ENCODE peak calls at places on chromosomes 3 and 15, in five cellular contexts. One of them, this sample, is unnamed.

GRCh38 chr3:132556467-132557159 is 40.5 kb upstream of the ACKR4 start:
- DNase-seq in HepG2: no peak
- DNase-seq in GM12878: no peak
- DNase-seq in K562: no peak
- DNase-seq in H1: no peak
- DNase-seq in this sample: no peak

GRCh38 chr3:158770254-158771017 is 31.4 kb upstream of the MFSD1 start:
- DNase-seq in HepG2: no peak
- DNase-seq in GM12878: no peak
- DNase-seq in K562: peak
- DNase-seq in H1: no peak
- DNase-seq in this sample: no peak

GRCh38 chr3:172094621-172095557 is 55.5 kb downstream of the FNDC3B start:
- DNase-seq in HepG2: no peak
- DNase-seq in GM12878: peak
- DNase-seq in K562: no peak
- DNase-seq in H1: no peak
- DNase-seq in this sample: no peak

GRCh38 chr3:12159227-12159601 is 502 bp upstream of the TIMP4 start:
- DNase-seq in HepG2: no peak
- DNase-seq in GM12878: no peak
- DNase-seq in K562: no peak
- DNase-seq in H1: peak
- DNase-seq in this sample: no peak

GRCh38 chr3:193732391-193732790 is 139.4 kb downstream of the OPA1 start:
- DNase-seq in HepG2: peak
- DNase-seq in GM12878: no peak
- DNase-seq in K562: no peak
- DNase-seq in H1: no peak
- DNase-seq in this sample: peak

GRCh38 chr3:100709840-100710235 is 544 bp downstream of the TFG start:
- DNase-seq in HepG2: no peak
- DNase-seq in GM12878: no peak
- DNase-seq in K562: peak
- DNase-seq in H1: peak
- DNase-seq in this sample: peak

GRCh38 chr3:59391131-59391530 is 341.3 kb upstream of the CFAP20DC start:
- DNase-seq in HepG2: no peak
- DNase-seq in GM12878: no peak
- DNase-seq in K562: no peak
- DNase-seq in H1: no peak
- DNase-seq in this sample: no peak

GRCh38 chr3:134366928-134367352 is 7.3 kb downstream of the AMOTL2 start:
- DNase-seq in HepG2: peak
- DNase-seq in GM12878: no peak
- DNase-seq in K562: no peak
- DNase-seq in H1: no peak
- DNase-seq in this sample: no peak

GRCh38 chr3:71245052-71245488 is 338.5 kb downstream of the FOXP1 start:
- DNase-seq in HepG2: peak
- DNase-seq in GM12878: no peak
- DNase-seq in K562: no peak
- DNase-seq in H1: no peak
- DNase-seq in this sample: no peak

GRCh38 chr15:65868546-65869126 is 655 bp upstream of the RAB11A start:
- DNase-seq in HepG2: no peak
- DNase-seq in GM12878: no peak
- DNase-seq in K562: peak
- DNase-seq in H1: no peak
- DNase-seq in this sample: no peak

GRCh38 chr3:114643342-114643741 is 349.5 kb downstream of the TIGIT start:
- DNase-seq in HepG2: no peak
- DNase-seq in GM12878: no peak
- DNase-seq in K562: no peak
- DNase-seq in H1: no peak
- DNase-seq in this sample: no peak

GRCh38 chr15:80531388-80532184 is 127.4 kb downstream of the ARNT2 start:
- DNase-seq in HepG2: no peak
- DNase-seq in GM12878: no peak
- DNase-seq in K562: no peak
- DNase-seq in H1: no peak
- DNase-seq in this sample: no peak

GRCh38 chr15:85479071-85479647 is 98.8 kb downstream of the AKAP13 start:
- DNase-seq in HepG2: no peak
- DNase-seq in GM12878: no peak
- DNase-seq in K562: no peak
- DNase-seq in H1: peak
- DNase-seq in this sample: no peak

GRCh38 chr3:151015762-151016161 is 43.2 kb upstream of the CLRN1 start:
- DNase-seq in HepG2: no peak
- DNase-seq in GM12878: no peak
- DNase-seq in K562: no peak
- DNase-seq in H1: no peak
- DNase-seq in this sample: no peak

DNA sequence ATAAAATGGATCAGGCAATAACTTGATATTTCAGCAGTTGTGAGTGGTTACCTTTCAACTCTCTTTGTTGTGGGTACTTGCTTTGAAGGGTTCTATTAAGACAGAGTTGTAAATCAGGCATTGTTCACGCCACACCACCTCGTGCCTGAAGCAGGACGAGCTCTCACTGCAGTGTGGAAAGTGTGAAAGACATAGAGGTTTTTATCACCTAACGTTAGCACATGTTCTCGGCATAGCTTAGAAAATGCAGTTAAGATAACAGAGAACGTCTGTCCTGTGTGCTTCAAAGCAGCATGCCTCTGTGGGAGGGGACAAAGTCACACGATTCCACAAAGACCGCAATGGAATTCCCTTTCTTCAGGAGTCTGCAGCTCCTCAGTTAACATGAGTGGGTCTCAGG is 7.8 kb downstream of the ADAMTS17 start:
- DNase-seq in HepG2: no peak
- DNase-seq in GM12878: no peak
- DNase-seq in K562: no peak
- DNase-seq in H1: no peak
- DNase-seq in this sample: no peak
- TF ChIP-seq KDM1A in HepG2: no peak
- TF ChIP-seq KDM1A in GM12878: no peak
- TF ChIP-seq KDM1A in K562: no peak
- TF ChIP-seq KDM1A in H1: no peak
- TF ChIP-seq KDM1A in this sample: no peak

GRCh38 chr15:91132079-91132478 is 32.0 kb downstream of the SV2B start:
- DNase-seq in HepG2: peak
- DNase-seq in GM12878: no peak
- DNase-seq in K562: no peak
- DNase-seq in H1: no peak
- DNase-seq in this sample: no peak

GRCh38 chr15:91129436-91129835 is 29.4 kb downstream of the SV2B start:
- DNase-seq in HepG2: no peak
- DNase-seq in GM12878: no peak
- DNase-seq in K562: no peak
- DNase-seq in H1: no peak
- DNase-seq in this sample: no peak

GRCh38 chr15:91135201-91136130 is 35.4 kb downstream of the SV2B start:
- DNase-seq in HepG2: no peak
- DNase-seq in GM12878: peak
- DNase-seq in K562: no peak
- DNase-seq in H1: no peak
- DNase-seq in this sample: no peak

GRCh38 chr15:91136386-91136923 is 36.4 kb downstream of the SV2B start:
- DNase-seq in HepG2: no peak
- DNase-seq in GM12878: no peak
- DNase-seq in K562: no peak
- DNase-seq in H1: no peak
- DNase-seq in this sample: no peak

DNA sequence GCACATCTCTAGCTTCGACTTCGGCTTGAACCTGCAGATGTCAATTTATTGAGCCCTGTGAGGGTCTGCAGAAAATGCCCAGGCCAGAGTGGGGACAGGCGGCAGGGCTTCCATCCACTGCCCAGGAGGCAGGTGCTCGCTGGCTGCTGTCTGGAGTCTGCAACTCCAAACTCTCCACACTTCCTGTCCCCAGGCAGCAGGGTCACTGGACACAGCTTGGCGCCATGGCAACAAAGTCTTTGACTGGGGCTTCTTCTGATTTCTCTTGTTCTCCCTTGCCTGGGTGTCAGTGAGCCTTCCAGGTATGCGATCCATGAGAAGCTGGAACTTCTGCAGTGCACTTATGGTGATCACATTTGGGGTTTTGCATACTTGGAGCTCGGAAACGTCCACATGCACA is 33.5 kb downstream of the SV2B start:
- DNase-seq in HepG2: no peak
- DNase-seq in GM12878: no peak
- DNase-seq in K562: no peak
- DNase-seq in H1: no peak
- DNase-seq in this sample: no peak
- TF ChIP-seq KDM1A in HepG2: no peak
- TF ChIP-seq KDM1A in GM12878: no peak
- TF ChIP-seq KDM1A in K562: no peak
- TF ChIP-seq KDM1A in H1: no peak
- TF ChIP-seq KDM1A in this sample: no peak

GRCh38 chr3:178297204-178297603 is 239.0 kb upstream of the KCNMB2 start:
- DNase-seq in HepG2: no peak
- DNase-seq in GM12878: no peak
- DNase-seq in K562: no peak
- DNase-seq in H1: no peak
- DNase-seq in this sample: no peak

GRCh38 chr3:178297732-178298131 is 238.5 kb upstream of the KCNMB2 start:
- DNase-seq in HepG2: no peak
- DNase-seq in GM12878: no peak
- DNase-seq in K562: no peak
- DNase-seq in H1: no peak
- DNase-seq in this sample: no peak

GRCh38 chr3:178291971-178292370 is 244.3 kb upstream of the KCNMB2 start:
- DNase-seq in HepG2: no peak
- DNase-seq in GM12878: no peak
- DNase-seq in K562: no peak
- DNase-seq in H1: no peak
- DNase-seq in this sample: no peak

GRCh38 chr3:178291555-178291954 is 244.7 kb upstream of the KCNMB2 start:
- DNase-seq in HepG2: no peak
- DNase-seq in GM12878: no peak
- DNase-seq in K562: no peak
- DNase-seq in H1: no peak
- DNase-seq in this sample: no peak

GRCh38 chr3:178295257-178295912 is 240.9 kb upstream of the KCNMB2 start:
- DNase-seq in HepG2: no peak
- DNase-seq in GM12878: no peak
- DNase-seq in K562: no peak
- DNase-seq in H1: no peak
- DNase-seq in this sample: no peak
- TF ChIP-seq KDM1A in HepG2: no peak
- TF ChIP-seq KDM1A in GM12878: no peak
- TF ChIP-seq KDM1A in K562: no peak
- TF ChIP-seq KDM1A in H1: no peak
- TF ChIP-seq KDM1A in this sample: no peak

GRCh38 chr15:77826006-77826695 is 193.4 kb upstream of the LINGO1 start:
- DNase-seq in HepG2: no peak
- DNase-seq in GM12878: no peak
- DNase-seq in K562: no peak
- DNase-seq in H1: no peak
- DNase-seq in this sample: no peak
- TF ChIP-seq KDM1A in HepG2: no peak
- TF ChIP-seq KDM1A in GM12878: no peak
- TF ChIP-seq KDM1A in K562: no peak
- TF ChIP-seq KDM1A in H1: no peak
- TF ChIP-seq KDM1A in this sample: no peak

GRCh38 chr3:179872842-179873241 is 163.9 kb downstream of the PEX5L start:
- DNase-seq in HepG2: no peak
- DNase-seq in GM12878: no peak
- DNase-seq in K562: no peak
- DNase-seq in H1: no peak
- DNase-seq in this sample: no peak
- TF ChIP-seq KDM1A in HepG2: no peak
- TF ChIP-seq KDM1A in GM12878: no peak
- TF ChIP-seq KDM1A in K562: no peak
- TF ChIP-seq KDM1A in H1: no peak
- TF ChIP-seq KDM1A in this sample: no peak

GRCh38 chr3:166291510-166291909 is 454.3 kb upstream of the BCHE start:
- DNase-seq in HepG2: no peak
- DNase-seq in GM12878: no peak
- DNase-seq in K562: no peak
- DNase-seq in H1: peak
- DNase-seq in this sample: no peak
- TF ChIP-seq KDM1A in HepG2: no peak
- TF ChIP-seq KDM1A in GM12878: no peak
- TF ChIP-seq KDM1A in K562: no peak
- TF ChIP-seq KDM1A in H1: no peak
- TF ChIP-seq KDM1A in this sample: no peak

GRCh38 chr3:35338186-35338585 is 301.1 kb upstream of the ARPP21 start:
- DNase-seq in HepG2: no peak
- DNase-seq in GM12878: no peak
- DNase-seq in K562: no peak
- DNase-seq in H1: no peak
- DNase-seq in this sample: no peak

GRCh38 chr3:35335703-35336102 is 303.6 kb upstream of the ARPP21 start:
- DNase-seq in HepG2: no peak
- DNase-seq in GM12878: no peak
- DNase-seq in K562: no peak
- DNase-seq in H1: no peak
- DNase-seq in this sample: no peak
- TF ChIP-seq KDM1A in HepG2: no peak
- TF ChIP-seq KDM1A in GM12878: no peak
- TF ChIP-seq KDM1A in K562: no peak
- TF ChIP-seq KDM1A in H1: no peak
- TF ChIP-seq KDM1A in this sample: no peak

GRCh38 chr3:52052831-52053306 is 3.5 kb downstream of the DUSP7 start:
- DNase-seq in HepG2: peak
- DNase-seq in GM12878: peak
- DNase-seq in K562: peak
- DNase-seq in H1: no peak
- DNase-seq in this sample: peak
- TF ChIP-seq KDM1A in HepG2: no peak
- TF ChIP-seq KDM1A in GM12878: no peak
- TF ChIP-seq KDM1A in K562: no peak
- TF ChIP-seq KDM1A in H1: no peak
- TF ChIP-seq KDM1A in this sample: no peak